ENCODE peak calls at places on chromosomes 12 and 14, in nine cellular contexts. One of them, this sample, is unnamed.
A peak's percentile ranks its signal among the peaks of the same experiment; 100 is the strongest.

GRCh38 chr12:50985322-50985721 is 33.0 kb downstream of the HIGD1C start:
- DNase-seq in kidney tubule cell: peak; percentile 73
- DNase-seq in HEK293T: no peak
- DNase-seq in AG09319: peak; percentile 35
- DNase-seq in AG04450: no peak
- DNase-seq in activated CD4-positive, alpha-beta T cell treated with anti-CD3 and anti-CD28 coated beads, Interleukin-2, amount 50 U/mL, for 24 hours: peak; percentile 30
- DNase-seq in small intestine: peak; percentile 25
- DNase-seq in fibroblast of the aortic adventitia: peak; percentile 81
- DNase-seq in hypothalamus: no peak
- DNase-seq in this sample: peak; percentile 79

GRCh38 chr14:49194067-49194466 is 392.1 kb downstream of the RPS29 start:
- DNase-seq in kidney tubule cell: no peak
- DNase-seq in small intestine: no peak
- DNase-seq in AG04450: no peak
- DNase-seq in hypothalamus: no peak
- DNase-seq in fibroblast of the aortic adventitia: no peak
- DNase-seq in activated CD4-positive, alpha-beta T cell treated with anti-CD3 and anti-CD28 coated beads, Interleukin-2, amount 50 U/mL, for 24 hours: no peak
- DNase-seq in AG09319: no peak
- DNase-seq in HEK293T: no peak
- DNase-seq in this sample: no peak

GRCh38 chr12:48454675-48455074 is 17.7 kb upstream of the ANP32D start:
- DNase-seq in fibroblast of the aortic adventitia: peak; percentile 66
- DNase-seq in small intestine: no peak
- DNase-seq in activated CD4-positive, alpha-beta T cell treated with anti-CD3 and anti-CD28 coated beads, Interleukin-2, amount 50 U/mL, for 24 hours: no peak
- DNase-seq in AG04450: no peak
- DNase-seq in HEK293T: peak; percentile 34
- DNase-seq in AG09319: no peak
- DNase-seq in kidney tubule cell: peak; percentile 15
- DNase-seq in hypothalamus: no peak
- DNase-seq in this sample: peak; percentile 65

GRCh38 chr12:108173892-108174291 is 44.8 kb downstream of the WSCD2 start:
- DNase-seq in activated CD4-positive, alpha-beta T cell treated with anti-CD3 and anti-CD28 coated beads, Interleukin-2, amount 50 U/mL, for 24 hours: no peak
- DNase-seq in fibroblast of the aortic adventitia: no peak
- DNase-seq in HEK293T: no peak
- DNase-seq in AG04450: no peak
- DNase-seq in hypothalamus: no peak
- DNase-seq in kidney tubule cell: no peak
- DNase-seq in AG09319: no peak
- DNase-seq in small intestine: no peak
- DNase-seq in this sample: no peak

GRCh38 chr12:62983594-62983993 is 48.6 kb upstream of the PPM1H start:
- DNase-seq in small intestine: peak; percentile 30
- DNase-seq in HEK293T: no peak
- DNase-seq in fibroblast of the aortic adventitia: no peak
- DNase-seq in hypothalamus: no peak
- DNase-seq in AG04450: no peak
- DNase-seq in activated CD4-positive, alpha-beta T cell treated with anti-CD3 and anti-CD28 coated beads, Interleukin-2, amount 50 U/mL, for 24 hours: no peak
- DNase-seq in kidney tubule cell: peak; percentile 7
- DNase-seq in AG09319: no peak
- DNase-seq in this sample: peak; percentile 6

GRCh38 chr12:2439332-2440100 is 355.3 kb upstream of the FKBP4 start:
- DNase-seq in kidney tubule cell: no peak
- DNase-seq in fibroblast of the aortic adventitia: no peak
- DNase-seq in AG04450: no peak
- DNase-seq in small intestine: peak; percentile 1
- DNase-seq in activated CD4-positive, alpha-beta T cell treated with anti-CD3 and anti-CD28 coated beads, Interleukin-2, amount 50 U/mL, for 24 hours: no peak
- DNase-seq in HEK293T: no peak
- DNase-seq in AG09319: no peak
- DNase-seq in hypothalamus: no peak
- DNase-seq in this sample: no peak

GRCh38 chr12:91019455-91019854 is 14.7 kb upstream of the EPYC start:
- DNase-seq in kidney tubule cell: no peak
- DNase-seq in HEK293T: no peak
- DNase-seq in AG04450: no peak
- DNase-seq in small intestine: no peak
- DNase-seq in fibroblast of the aortic adventitia: no peak
- DNase-seq in activated CD4-positive, alpha-beta T cell treated with anti-CD3 and anti-CD28 coated beads, Interleukin-2, amount 50 U/mL, for 24 hours: no peak
- DNase-seq in hypothalamus: no peak
- DNase-seq in AG09319: no peak
- DNase-seq in this sample: no peak

GRCh38 chr14:67335781-67336180 is 23.8 kb downstream of the ATP6V1D start:
- DNase-seq in hypothalamus: no peak
- DNase-seq in HEK293T: no peak
- DNase-seq in AG04450: no peak
- DNase-seq in small intestine: no peak
- DNase-seq in fibroblast of the aortic adventitia: peak; percentile 24
- DNase-seq in activated CD4-positive, alpha-beta T cell treated with anti-CD3 and anti-CD28 coated beads, Interleukin-2, amount 50 U/mL, for 24 hours: peak; percentile 3
- DNase-seq in AG09319: no peak
- DNase-seq in kidney tubule cell: peak; percentile 30
- DNase-seq in this sample: peak; percentile 54

GRCh38 chr12:91630118-91630517 is 447.5 kb upstream of the DCN start:
- DNase-seq in kidney tubule cell: no peak
- DNase-seq in hypothalamus: no peak
- DNase-seq in AG09319: no peak
- DNase-seq in small intestine: no peak
- DNase-seq in fibroblast of the aortic adventitia: no peak
- DNase-seq in HEK293T: no peak
- DNase-seq in activated CD4-positive, alpha-beta T cell treated with anti-CD3 and anti-CD28 coated beads, Interleukin-2, amount 50 U/mL, for 24 hours: no peak
- DNase-seq in AG04450: no peak
- DNase-seq in this sample: no peak

GRCh38 chr12:2959194-2959507 is at the start of gene TEAD4:
- DNase-seq in small intestine: peak; percentile 62
- DNase-seq in kidney tubule cell: peak; percentile 90
- DNase-seq in HEK293T: peak; percentile 84
- DNase-seq in activated CD4-positive, alpha-beta T cell treated with anti-CD3 and anti-CD28 coated beads, Interleukin-2, amount 50 U/mL, for 24 hours: no peak
- DNase-seq in AG04450: peak; percentile 24
- DNase-seq in AG09319: peak; percentile 34
- DNase-seq in fibroblast of the aortic adventitia: peak; percentile 74
- DNase-seq in hypothalamus: no peak
- DNase-seq in this sample: peak; percentile 85

GRCh38 chr12:111033281-111034147 is 113.1 kb upstream of the MYL2 start:
- DNase-seq in AG04450: no peak
- DNase-seq in AG09319: no peak
- DNase-seq in hypothalamus: no peak
- DNase-seq in kidney tubule cell: no peak
- DNase-seq in HEK293T: peak; percentile 60
- DNase-seq in activated CD4-positive, alpha-beta T cell treated with anti-CD3 and anti-CD28 coated beads, Interleukin-2, amount 50 U/mL, for 24 hours: no peak
- DNase-seq in fibroblast of the aortic adventitia: no peak
- DNase-seq in small intestine: no peak
- DNase-seq in this sample: no peak

GRCh38 chr12:54526800-54527630 is 22.4 kb upstream of the PDE1B start:
- DNase-seq in HEK293T: peak; percentile 69
- DNase-seq in AG09319: no peak
- DNase-seq in kidney tubule cell: peak; percentile 48
- DNase-seq in AG04450: no peak
- DNase-seq in hypothalamus: no peak
- DNase-seq in activated CD4-positive, alpha-beta T cell treated with anti-CD3 and anti-CD28 coated beads, Interleukin-2, amount 50 U/mL, for 24 hours: no peak
- DNase-seq in fibroblast of the aortic adventitia: peak; percentile 16
- DNase-seq in small intestine: peak; percentile 5
- DNase-seq in this sample: peak; percentile 41

GRCh38 chr12:119808441-119808840 is 68.7 kb downstream of the CIT start:
- DNase-seq in hypothalamus: no peak
- DNase-seq in fibroblast of the aortic adventitia: peak; percentile 14
- DNase-seq in AG04450: no peak
- DNase-seq in AG09319: no peak
- DNase-seq in small intestine: no peak
- DNase-seq in activated CD4-positive, alpha-beta T cell treated with anti-CD3 and anti-CD28 coated beads, Interleukin-2, amount 50 U/mL, for 24 hours: no peak
- DNase-seq in kidney tubule cell: peak; percentile 45
- DNase-seq in HEK293T: no peak
- DNase-seq in this sample: peak; percentile 53

GRCh38 chr12:57525615-57526383 is 3.2 kb downstream of the MBD6 start:
- DNase-seq in activated CD4-positive, alpha-beta T cell treated with anti-CD3 and anti-CD28 coated beads, Interleukin-2, amount 50 U/mL, for 24 hours: no peak
- DNase-seq in kidney tubule cell: no peak
- DNase-seq in small intestine: no peak
- DNase-seq in HEK293T: no peak
- DNase-seq in hypothalamus: no peak
- DNase-seq in fibroblast of the aortic adventitia: no peak
- DNase-seq in AG09319: no peak
- DNase-seq in AG04450: no peak
- DNase-seq in this sample: no peak

GRCh38 chr14:96934961-96935360 is 137.8 kb downstream of the VRK1 start:
- DNase-seq in HEK293T: no peak
- DNase-seq in AG09319: no peak
- DNase-seq in kidney tubule cell: no peak
- DNase-seq in fibroblast of the aortic adventitia: no peak
- DNase-seq in small intestine: no peak
- DNase-seq in AG04450: no peak
- DNase-seq in activated CD4-positive, alpha-beta T cell treated with anti-CD3 and anti-CD28 coated beads, Interleukin-2, amount 50 U/mL, for 24 hours: no peak
- DNase-seq in hypothalamus: no peak
- DNase-seq in this sample: no peak

GRCh38 chr14:102026934-102027333 is 59.9 kb downstream of the HSP90AA1 start:
- DNase-seq in activated CD4-positive, alpha-beta T cell treated with anti-CD3 and anti-CD28 coated beads, Interleukin-2, amount 50 U/mL, for 24 hours: no peak
- DNase-seq in AG04450: no peak
- DNase-seq in hypothalamus: no peak
- DNase-seq in small intestine: no peak
- DNase-seq in fibroblast of the aortic adventitia: no peak
- DNase-seq in AG09319: no peak
- DNase-seq in HEK293T: no peak
- DNase-seq in kidney tubule cell: no peak
- DNase-seq in this sample: no peak

GRCh38 chr12:52789637-52790426 is 6.1 kb downstream of the KRT3 start:
- DNase-seq in activated CD4-positive, alpha-beta T cell treated with anti-CD3 and anti-CD28 coated beads, Interleukin-2, amount 50 U/mL, for 24 hours: no peak
- DNase-seq in AG09319: no peak
- DNase-seq in fibroblast of the aortic adventitia: no peak
- DNase-seq in small intestine: peak; percentile 46
- DNase-seq in HEK293T: no peak
- DNase-seq in hypothalamus: no peak
- DNase-seq in AG04450: no peak
- DNase-seq in kidney tubule cell: peak; percentile 49
- DNase-seq in this sample: no peak

GRCh38 chr12:64610092-64610659 is at the start of gene RASSF3:
- DNase-seq in AG09319: no peak
- DNase-seq in activated CD4-positive, alpha-beta T cell treated with anti-CD3 and anti-CD28 coated beads, Interleukin-2, amount 50 U/mL, for 24 hours: peak; percentile 55
- DNase-seq in small intestine: peak; percentile 80
- DNase-seq in hypothalamus: peak; percentile 22
- DNase-seq in AG04450: no peak
- DNase-seq in kidney tubule cell: peak; percentile 86
- DNase-seq in HEK293T: peak; percentile 66
- DNase-seq in fibroblast of the aortic adventitia: peak; percentile 44
- DNase-seq in this sample: peak; percentile 79

GRCh38 chr12:104768033-104768432 is 190.1 kb downstream of the SLC41A2 start:
- DNase-seq in AG04450: no peak
- DNase-seq in kidney tubule cell: no peak
- DNase-seq in hypothalamus: no peak
- DNase-seq in HEK293T: no peak
- DNase-seq in small intestine: no peak
- DNase-seq in fibroblast of the aortic adventitia: no peak
- DNase-seq in AG09319: no peak
- DNase-seq in activated CD4-positive, alpha-beta T cell treated with anti-CD3 and anti-CD28 coated beads, Interleukin-2, amount 50 U/mL, for 24 hours: no peak
- DNase-seq in this sample: no peak

GRCh38 chr12:4763549-4763948 is 43.3 kb downstream of the GALNT8 start:
- DNase-seq in small intestine: peak; percentile 46
- DNase-seq in AG09319: no peak
- DNase-seq in fibroblast of the aortic adventitia: no peak
- DNase-seq in AG04450: no peak
- DNase-seq in HEK293T: peak; percentile 13
- DNase-seq in hypothalamus: no peak
- DNase-seq in kidney tubule cell: no peak
- DNase-seq in activated CD4-positive, alpha-beta T cell treated with anti-CD3 and anti-CD28 coated beads, Interleukin-2, amount 50 U/mL, for 24 hours: no peak
- DNase-seq in this sample: no peak

GRCh38 chr12:56781726-56782125 is 18.6 kb downstream of the HSD17B6 start:
- DNase-seq in small intestine: no peak
- DNase-seq in HEK293T: no peak
- DNase-seq in fibroblast of the aortic adventitia: no peak
- DNase-seq in hypothalamus: no peak
- DNase-seq in kidney tubule cell: no peak
- DNase-seq in AG09319: no peak
- DNase-seq in activated CD4-positive, alpha-beta T cell treated with anti-CD3 and anti-CD28 coated beads, Interleukin-2, amount 50 U/mL, for 24 hours: no peak
- DNase-seq in AG04450: no peak
- DNase-seq in this sample: no peak

GRCh38 chr14:104690266-104690711 is 871 bp downstream of the INF2 start:
- DNase-seq in fibroblast of the aortic adventitia: no peak
- DNase-seq in kidney tubule cell: no peak
- DNase-seq in AG09319: no peak
- DNase-seq in small intestine: peak; percentile 64
- DNase-seq in HEK293T: no peak
- DNase-seq in activated CD4-positive, alpha-beta T cell treated with anti-CD3 and anti-CD28 coated beads, Interleukin-2, amount 50 U/mL, for 24 hours: no peak
- DNase-seq in hypothalamus: no peak
- DNase-seq in AG04450: no peak
- DNase-seq in this sample: no peak

GRCh38 chr12:121334513-121335343 is 17.5 kb downstream of the ANAPC5 start:
- DNase-seq in small intestine: peak; percentile 71
- DNase-seq in HEK293T: peak; percentile 69
- DNase-seq in AG09319: peak; percentile 40
- DNase-seq in hypothalamus: no peak
- DNase-seq in kidney tubule cell: peak; percentile 72
- DNase-seq in AG04450: peak; percentile 36
- DNase-seq in activated CD4-positive, alpha-beta T cell treated with anti-CD3 and anti-CD28 coated beads, Interleukin-2, amount 50 U/mL, for 24 hours: peak; percentile 26
- DNase-seq in fibroblast of the aortic adventitia: peak; percentile 84
- DNase-seq in this sample: peak; percentile 86

GRCh38 chr12:54356951-54357356 is 7.3 kb downstream of the GPR84 start:
- DNase-seq in hypothalamus: no peak
- DNase-seq in small intestine: no peak
- DNase-seq in HEK293T: no peak
- DNase-seq in activated CD4-positive, alpha-beta T cell treated with anti-CD3 and anti-CD28 coated beads, Interleukin-2, amount 50 U/mL, for 24 hours: no peak
- DNase-seq in fibroblast of the aortic adventitia: no peak
- DNase-seq in AG09319: no peak
- DNase-seq in AG04450: no peak
- DNase-seq in kidney tubule cell: no peak
- DNase-seq in this sample: no peak

GRCh38 chr14:90570463-90570860 is 173.6 kb downstream of the CALM1 start:
- DNase-seq in hypothalamus: no peak
- DNase-seq in small intestine: no peak
- DNase-seq in fibroblast of the aortic adventitia: no peak
- DNase-seq in AG04450: no peak
- DNase-seq in HEK293T: no peak
- DNase-seq in AG09319: no peak
- DNase-seq in kidney tubule cell: no peak
- DNase-seq in activated CD4-positive, alpha-beta T cell treated with anti-CD3 and anti-CD28 coated beads, Interleukin-2, amount 50 U/mL, for 24 hours: no peak
- DNase-seq in this sample: no peak

GRCh38 chr14:69669375-69669774 is 58.0 kb downstream of the SUSD6 start:
- DNase-seq in kidney tubule cell: no peak
- DNase-seq in small intestine: no peak
- DNase-seq in hypothalamus: no peak
- DNase-seq in fibroblast of the aortic adventitia: no peak
- DNase-seq in HEK293T: no peak
- DNase-seq in AG09319: no peak
- DNase-seq in activated CD4-positive, alpha-beta T cell treated with anti-CD3 and anti-CD28 coated beads, Interleukin-2, amount 50 U/mL, for 24 hours: no peak
- DNase-seq in AG04450: no peak
- DNase-seq in this sample: no peak

GRCh38 chr12:113261847-113262470 is 40.7 kb downstream of the TPCN1 start:
- DNase-seq in kidney tubule cell: no peak
- DNase-seq in AG04450: no peak
- DNase-seq in hypothalamus: no peak
- DNase-seq in small intestine: no peak
- DNase-seq in activated CD4-positive, alpha-beta T cell treated with anti-CD3 and anti-CD28 coated beads, Interleukin-2, amount 50 U/mL, for 24 hours: peak; percentile 21
- DNase-seq in HEK293T: no peak
- DNase-seq in AG09319: no peak
- DNase-seq in fibroblast of the aortic adventitia: no peak
- DNase-seq in this sample: peak; percentile 50

GRCh38 chr14:29682789-29683188 is 244.9 kb downstream of the PRKD1 start:
- DNase-seq in AG09319: no peak
- DNase-seq in small intestine: no peak
- DNase-seq in activated CD4-positive, alpha-beta T cell treated with anti-CD3 and anti-CD28 coated beads, Interleukin-2, amount 50 U/mL, for 24 hours: no peak
- DNase-seq in kidney tubule cell: no peak
- DNase-seq in AG04450: no peak
- DNase-seq in hypothalamus: no peak
- DNase-seq in fibroblast of the aortic adventitia: no peak
- DNase-seq in HEK293T: no peak
- DNase-seq in this sample: no peak

GRCh38 chr14:92726135-92726932 is 22.1 kb downstream of the LGMN start:
- DNase-seq in HEK293T: no peak
- DNase-seq in small intestine: peak; percentile 92
- DNase-seq in hypothalamus: no peak
- DNase-seq in activated CD4-positive, alpha-beta T cell treated with anti-CD3 and anti-CD28 coated beads, Interleukin-2, amount 50 U/mL, for 24 hours: no peak
- DNase-seq in fibroblast of the aortic adventitia: peak; percentile 72
- DNase-seq in AG04450: peak; percentile 51
- DNase-seq in AG09319: peak; percentile 61
- DNase-seq in kidney tubule cell: peak; percentile 73
- DNase-seq in this sample: peak; percentile 94

GRCh38 chr12:9750276-9751203 is 10.2 kb downstream of the CD69 start:
- DNase-seq in kidney tubule cell: peak; percentile 66
- DNase-seq in activated CD4-positive, alpha-beta T cell treated with anti-CD3 and anti-CD28 coated beads, Interleukin-2, amount 50 U/mL, for 24 hours: peak; percentile 72
- DNase-seq in fibroblast of the aortic adventitia: peak; percentile 67
- DNase-seq in small intestine: peak; percentile 67
- DNase-seq in HEK293T: peak; percentile 65
- DNase-seq in AG09319: peak; percentile 16
- DNase-seq in AG04450: peak; percentile 13
- DNase-seq in hypothalamus: no peak
- DNase-seq in this sample: peak; percentile 75

GRCh38 chr14:54108481-54109471 is 152.2 kb upstream of the BMP4 start:
- DNase-seq in small intestine: no peak
- DNase-seq in activated CD4-positive, alpha-beta T cell treated with anti-CD3 and anti-CD28 coated beads, Interleukin-2, amount 50 U/mL, for 24 hours: no peak
- DNase-seq in HEK293T: no peak
- DNase-seq in AG04450: peak; percentile 48
- DNase-seq in AG09319: peak; percentile 31
- DNase-seq in fibroblast of the aortic adventitia: peak; percentile 95
- DNase-seq in hypothalamus: no peak
- DNase-seq in kidney tubule cell: peak; percentile 75
- DNase-seq in this sample: peak; percentile 93

This sample was measured in cardiac fibroblast.